ENCODE peak calls at places on chromosomes 13 and 19, in four cellular contexts. B is HT-29; Z is CD8-positive, alpha-beta T cell; O is T-helper 1 cell. W is an unnamed sample.

GRCh38 chr19:406999-407491 is 1.9 kb downstream of the C2CD4C start:
- DNase-seq in B (no peak), Z (no peak), O (no peak), W (no peak)

GRCh38 chr19:28234637-28235036 is 978.3 kb downstream of the UQCRFS1 start:
- DNase-seq in B (no peak), Z (no peak), O (no peak), W (no peak)

GRCh38 chr13:114057131-114058050 is 75.0 kb downstream of the RASA3 start:
- DNase-seq in B (no peak), Z (no peak), O (no peak), W (no peak)

GRCh38 chr19:10461047-10461949 is 41.0 kb downstream of the PDE4A start:
- DNase-seq in B (peak), Z (peak), O (peak), W (peak)

GRCh38 chr13:77729502-77730221 is 32.2 kb downstream of the SLAIN1 start:
- DNase-seq in B (no peak), Z (no peak), O (no peak), W (no peak)

GRCh38 chr13:50894042-50894441 is 15.5 kb upstream of the RNASEH2B start:
- DNase-seq in B (no peak), Z (no peak), O (no peak), W (no peak)

GRCh38 chr19:40614595-40615411 is 13.6 kb downstream of the LTBP4 start:
- DNase-seq in B (peak), Z (no peak), O (peak), W (peak)

GRCh38 chr13:96762876-96763275 is 231.4 kb downstream of the OXGR1 start:
- DNase-seq in B (no peak), Z (no peak), O (no peak), W (no peak)

GRCh38 chr19:38079926-38080380 is 144.1 kb downstream of the DPF1 start:
- DNase-seq in B (peak), Z (no peak), O (no peak), W (peak)

GRCh38 chr19:29841559-29842367 is 30.0 kb downstream of the CCNE1 start:
- DNase-seq in B (peak), Z (no peak), O (no peak), W (peak)

GRCh38 chr13:42899266-42899665 is 92.8 kb downstream of the EPSTI1 start:
- DNase-seq in B (no peak), Z (no peak), O (no peak), W (no peak)